ENCODE peak calls at places on chromosome 1, in five cellular contexts. One of them, this sample, is unnamed.

GRCh38 chr1:39955547-39956539 is 898 bp downstream of the MFSD2A start:
- DNase-seq in AG04450: no peak
- DNase-seq in neuronal stem cell: no peak
- DNase-seq in brain microvascular endothelial cell: peak; percentile 31
- DNase-seq in adrenal gland: no peak
- DNase-seq in this sample: peak; percentile 71

GRCh38 chr1:207885129-207886032 is 25.5 kb downstream of the CD34 start:
- DNase-seq in AG04450: peak; percentile 76
- DNase-seq in brain microvascular endothelial cell: peak; percentile 75
- DNase-seq in neuronal stem cell: peak; percentile 81
- DNase-seq in adrenal gland: peak; percentile 75
- DNase-seq in this sample: peak; percentile 74

GRCh38 chr1:184406454-184406853 is 19.6 kb downstream of the C1orf21 start:
- DNase-seq in brain microvascular endothelial cell: no peak
- DNase-seq in neuronal stem cell: no peak
- DNase-seq in AG04450: no peak
- DNase-seq in adrenal gland: no peak
- DNase-seq in this sample: no peak

GRCh38 chr1:204455063-204455830 is 39.4 kb downstream of the PIK3C2B start:
- DNase-seq in brain microvascular endothelial cell: no peak
- DNase-seq in neuronal stem cell: peak; percentile 95
- DNase-seq in adrenal gland: no peak
- DNase-seq in AG04450: no peak
- DNase-seq in this sample: no peak

GRCh38 chr1:154994269-154994977 is 1.0 kb downstream of the LENEP start:
- DNase-seq in AG04450: no peak
- DNase-seq in neuronal stem cell: no peak
- DNase-seq in brain microvascular endothelial cell: no peak
- DNase-seq in adrenal gland: no peak
- DNase-seq in this sample: no peak

GRCh38 chr1:183879477-183879876 is 74.6 kb downstream of the RGL1 start:
- DNase-seq in adrenal gland: no peak
- DNase-seq in neuronal stem cell: no peak
- DNase-seq in brain microvascular endothelial cell: no peak
- DNase-seq in AG04450: no peak
- DNase-seq in this sample: peak; percentile 67

GRCh38 chr1:233357595-233358446 is 30.3 kb downstream of the MAP3K21 start:
- DNase-seq in adrenal gland: no peak
- DNase-seq in brain microvascular endothelial cell: no peak
- DNase-seq in AG04450: no peak
- DNase-seq in neuronal stem cell: no peak
- DNase-seq in this sample: no peak

GRCh38 chr1:85911742-85912141 is 203.5 kb upstream of the ZNHIT6 start:
- DNase-seq in brain microvascular endothelial cell: peak; percentile 6
- DNase-seq in adrenal gland: no peak
- DNase-seq in AG04450: no peak
- DNase-seq in neuronal stem cell: no peak
- DNase-seq in this sample: peak; percentile 29

GRCh38 chr1:91124989-91125417 is 103.2 kb upstream of the ZNF644 start:
- DNase-seq in AG04450: no peak
- DNase-seq in adrenal gland: peak; percentile 34
- DNase-seq in neuronal stem cell: no peak
- DNase-seq in brain microvascular endothelial cell: no peak
- DNase-seq in this sample: no peak

GRCh38 chr1:16978589-16979474 is 1.6 kb downstream of the MFAP2 start:
- DNase-seq in AG04450: peak; percentile 82
- DNase-seq in adrenal gland: no peak
- DNase-seq in neuronal stem cell: no peak
- DNase-seq in brain microvascular endothelial cell: peak; percentile 54
- DNase-seq in this sample: peak; percentile 95

GRCh38 chr1:200279810-200280411 is 129.9 kb downstream of the ZNF281 start:
- DNase-seq in neuronal stem cell: no peak
- DNase-seq in adrenal gland: peak; percentile 25
- DNase-seq in brain microvascular endothelial cell: peak; percentile 56
- DNase-seq in AG04450: peak; percentile 8
- DNase-seq in this sample: peak; percentile 80

GRCh38 chr1:111577814-111578213 is 41.8 kb upstream of the RAP1A start:
- DNase-seq in neuronal stem cell: no peak
- DNase-seq in AG04450: no peak
- DNase-seq in brain microvascular endothelial cell: no peak
- DNase-seq in adrenal gland: no peak
- DNase-seq in this sample: no peak

GRCh38 chr1:234611799-234612351 is 1.9 kb upstream of the IRF2BP2 start:
- DNase-seq in adrenal gland: peak; percentile 57
- DNase-seq in brain microvascular endothelial cell: peak; percentile 55
- DNase-seq in AG04450: no peak
- DNase-seq in neuronal stem cell: no peak
- DNase-seq in this sample: peak; percentile 31

GRCh38 chr1:23524716-23525401 is 6.2 kb downstream of the E2F2 start:
- DNase-seq in neuronal stem cell: no peak
- DNase-seq in brain microvascular endothelial cell: no peak
- DNase-seq in adrenal gland: no peak
- DNase-seq in AG04450: no peak
- DNase-seq in this sample: no peak

GRCh38 chr1:176989023-176989422 is 175.5 kb downstream of the ASTN1 start:
- DNase-seq in AG04450: no peak
- DNase-seq in adrenal gland: no peak
- DNase-seq in brain microvascular endothelial cell: no peak
- DNase-seq in neuronal stem cell: no peak
- DNase-seq in this sample: no peak

GRCh38 chr1:27830621-27831424 is at the start of gene PPP1R8:
- DNase-seq in neuronal stem cell: peak; percentile 89
- DNase-seq in adrenal gland: peak; percentile 95
- DNase-seq in brain microvascular endothelial cell: peak; percentile 91
- DNase-seq in AG04450: peak; percentile 83
- DNase-seq in this sample: peak; percentile 95

GRCh38 chr1:155002479-155003226 is at the start of gene ZBTB7B:
- DNase-seq in brain microvascular endothelial cell: no peak
- DNase-seq in AG04450: no peak
- DNase-seq in neuronal stem cell: no peak
- DNase-seq in adrenal gland: peak; percentile 54
- DNase-seq in this sample: peak; percentile 59

GRCh38 chr1:39575191-39576015 is 1.2 kb downstream of the PABPC4 start:
- DNase-seq in adrenal gland: peak; percentile 79
- DNase-seq in brain microvascular endothelial cell: peak; percentile 66
- DNase-seq in AG04450: no peak
- DNase-seq in neuronal stem cell: peak; percentile 11
- DNase-seq in this sample: peak; percentile 75

GRCh38 chr1:160682983-160683886 is 28.4 kb downstream of the CD48 start:
- DNase-seq in AG04450: no peak
- DNase-seq in brain microvascular endothelial cell: no peak
- DNase-seq in adrenal gland: no peak
- DNase-seq in neuronal stem cell: no peak
- DNase-seq in this sample: no peak

GRCh38 chr1:84789014-84789413 is 98.8 kb upstream of the SSX2IP start:
- DNase-seq in adrenal gland: no peak
- DNase-seq in AG04450: no peak
- DNase-seq in neuronal stem cell: no peak
- DNase-seq in brain microvascular endothelial cell: no peak
- DNase-seq in this sample: no peak

GRCh38 chr1:61284933-61285332 is 202.6 kb downstream of the NFIA start:
- DNase-seq in brain microvascular endothelial cell: no peak
- DNase-seq in neuronal stem cell: no peak
- DNase-seq in AG04450: no peak
- DNase-seq in adrenal gland: no peak
- DNase-seq in this sample: no peak

GRCh38 chr1:26820784-26821269 is 5.7 kb upstream of the ZDHHC18 start:
- DNase-seq in brain microvascular endothelial cell: no peak
- DNase-seq in neuronal stem cell: no peak
- DNase-seq in AG04450: no peak
- DNase-seq in adrenal gland: no peak
- DNase-seq in this sample: no peak

GRCh38 chr1:14968251-14968812 is 185.2 kb upstream of the TMEM51 start:
- DNase-seq in adrenal gland: peak; percentile 87
- DNase-seq in AG04450: no peak
- DNase-seq in neuronal stem cell: no peak
- DNase-seq in brain microvascular endothelial cell: peak; percentile 69
- DNase-seq in this sample: peak; percentile 95

GRCh38 chr1:230049731-230050130 is 17.3 kb upstream of the GALNT2 start:
- DNase-seq in adrenal gland: no peak
- DNase-seq in neuronal stem cell: no peak
- DNase-seq in AG04450: no peak
- DNase-seq in brain microvascular endothelial cell: no peak
- DNase-seq in this sample: no peak

GRCh38 chr1:201479331-201479730 is 10.3 kb upstream of the PHLDA3 start:
- DNase-seq in brain microvascular endothelial cell: no peak
- DNase-seq in neuronal stem cell: no peak
- DNase-seq in adrenal gland: no peak
- DNase-seq in AG04450: no peak
- DNase-seq in this sample: peak; percentile 53

GRCh38 chr1:27099154-27099903 is 55.6 kb downstream of the SLC9A1 start:
- DNase-seq in brain microvascular endothelial cell: peak; percentile 73
- DNase-seq in neuronal stem cell: no peak
- DNase-seq in adrenal gland: peak; percentile 75
- DNase-seq in AG04450: peak; percentile 27
- DNase-seq in this sample: peak; percentile 92

GRCh38 chr1:178278135-178278534 is 184.2 kb downstream of the RASAL2 start:
- DNase-seq in AG04450: no peak
- DNase-seq in adrenal gland: no peak
- DNase-seq in brain microvascular endothelial cell: no peak
- DNase-seq in neuronal stem cell: no peak
- DNase-seq in this sample: no peak

GRCh38 chr1:24048205-24048869 is 63.6 kb downstream of the MYOM3 start:
- DNase-seq in adrenal gland: no peak
- DNase-seq in brain microvascular endothelial cell: peak; percentile 14
- DNase-seq in neuronal stem cell: no peak
- DNase-seq in AG04450: no peak
- DNase-seq in this sample: no peak

GRCh38 chr1:149848811-149849210 is 50.6 kb upstream of the BOLA1 start:
- DNase-seq in brain microvascular endothelial cell: no peak
- DNase-seq in AG04450: no peak
- DNase-seq in neuronal stem cell: no peak
- DNase-seq in adrenal gland: no peak
- DNase-seq in this sample: no peak

DNA sequence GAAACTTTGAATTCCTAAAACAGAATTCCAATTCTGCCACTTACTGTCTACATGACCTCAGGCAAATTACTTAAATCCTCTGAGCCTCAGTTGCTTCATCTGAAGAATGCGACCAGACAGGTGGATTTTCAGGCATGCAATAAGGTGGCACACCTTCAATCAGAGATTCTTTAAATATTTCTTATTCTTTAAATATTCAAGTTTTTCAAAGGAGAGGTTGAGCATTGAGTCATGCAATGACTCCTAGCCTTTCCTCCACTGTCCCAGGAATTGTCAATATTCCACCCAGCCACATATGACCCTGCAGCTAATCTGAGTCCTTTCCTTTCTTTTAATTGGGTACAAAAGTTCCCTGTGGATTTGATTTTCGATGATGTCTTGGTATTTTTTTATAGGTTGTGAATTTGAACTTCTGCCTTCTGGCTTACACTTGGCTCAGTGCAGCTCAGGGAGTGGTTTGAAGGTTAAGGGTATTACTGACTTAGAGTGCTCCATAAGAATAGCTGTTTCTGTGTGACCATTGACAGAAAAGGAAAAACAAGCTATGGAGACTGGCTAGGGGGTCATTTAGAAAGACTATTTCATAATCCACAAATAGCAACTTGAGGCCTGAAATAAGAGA is 52.2 kb upstream of the PRDX6 start:
- DNase-seq in adrenal gland: no peak
- DNase-seq in AG04450: no peak
- DNase-seq in neuronal stem cell: no peak
- DNase-seq in brain microvascular endothelial cell: no peak
- DNase-seq in this sample: peak; percentile 57
- H3K4me3 ChIP-seq in adrenal gland: no peak overlapping the region
- H3K4me3 ChIP-seq in AG04450: no peak overlapping the region
- H3K4me3 ChIP-seq in neuronal stem cell: no peak overlapping the region
- H3K4me3 ChIP-seq in brain microvascular endothelial cell: no peak overlapping the region
- H3K4me3 ChIP-seq in this sample: no peak overlapping the region

GRCh38 chr1:94926365-94926914 is 470 bp downstream of the CNN3 start:
- DNase-seq in adrenal gland: no peak
- DNase-seq in AG04450: no peak
- DNase-seq in neuronal stem cell: peak; percentile 51
- DNase-seq in brain microvascular endothelial cell: no peak
- DNase-seq in this sample: peak; percentile 52
- H3K4me3 ChIP-seq in adrenal gland: peak overlapping the region; percentile 20
- H3K4me3 ChIP-seq in AG04450: peak overlapping the region; percentile 87
- H3K4me3 ChIP-seq in neuronal stem cell: peak overlapping the region; percentile 98
- H3K4me3 ChIP-seq in brain microvascular endothelial cell: peak overlapping the region; percentile 86
- H3K4me3 ChIP-seq in this sample: peak overlapping the region; percentile 92

DNA sequence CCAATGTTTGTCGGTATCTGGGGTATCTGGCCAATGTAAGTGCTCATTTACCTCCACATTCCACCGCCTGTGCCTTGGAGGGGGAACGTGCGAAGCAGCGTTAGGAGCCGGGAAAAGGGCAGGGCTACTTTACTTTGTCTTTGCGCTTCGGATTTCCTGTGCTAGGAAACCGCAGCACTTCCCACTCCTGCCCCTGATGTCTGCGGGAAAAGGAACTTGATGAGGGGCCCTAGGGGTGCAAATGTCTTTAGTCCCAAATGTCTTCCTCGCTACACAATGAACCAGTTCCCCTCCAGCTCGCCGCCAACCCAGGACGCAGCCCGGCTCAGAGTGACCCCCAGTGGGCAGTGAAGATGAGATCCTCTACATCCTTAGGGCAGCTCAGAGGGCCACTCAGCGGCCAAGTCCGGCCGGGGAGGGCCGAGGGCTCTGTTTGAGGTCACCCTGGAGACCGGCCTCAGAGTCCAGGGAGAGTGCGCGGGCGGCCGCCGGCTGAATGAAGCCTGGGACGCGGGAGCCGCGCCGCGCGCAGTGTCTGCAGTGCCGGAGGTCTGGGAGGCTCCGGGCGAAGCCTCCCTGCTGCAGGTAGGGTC is at the start of gene DYNLT5:
- DNase-seq in brain microvascular endothelial cell: peak; percentile 56
- DNase-seq in neuronal stem cell: peak; percentile 51
- DNase-seq in adrenal gland: peak; percentile 23
- DNase-seq in AG04450: no peak
- DNase-seq in this sample: peak; percentile 62
- H3K4me3 ChIP-seq in brain microvascular endothelial cell: peak within 1 kb of the TSS; percentile 55
- H3K4me3 ChIP-seq in neuronal stem cell: peak within 1 kb of the TSS; percentile 75
- H3K4me3 ChIP-seq in adrenal gland: no peak within 1 kb of the TSS
- H3K4me3 ChIP-seq in AG04450: peak within 1 kb of the TSS; percentile 54
- H3K4me3 ChIP-seq in this sample: peak within 1 kb of the TSS; percentile 55

GRCh38 chr1:179806333-179806732 is 63.2 kb downstream of the FAM163A start:
- DNase-seq in brain microvascular endothelial cell: no peak
- DNase-seq in adrenal gland: no peak
- DNase-seq in AG04450: no peak
- DNase-seq in neuronal stem cell: no peak
- DNase-seq in this sample: no peak
- H3K4me3 ChIP-seq in brain microvascular endothelial cell: no peak overlapping the region
- H3K4me3 ChIP-seq in adrenal gland: no peak overlapping the region
- H3K4me3 ChIP-seq in AG04450: no peak overlapping the region
- H3K4me3 ChIP-seq in neuronal stem cell: no peak overlapping the region
- H3K4me3 ChIP-seq in this sample: no peak overlapping the region

GRCh38 chr1:77672374-77672773 is 10.1 kb downstream of the ZZZ3 start:
- DNase-seq in AG04450: no peak
- DNase-seq in brain microvascular endothelial cell: no peak
- DNase-seq in adrenal gland: no peak
- DNase-seq in neuronal stem cell: no peak
- DNase-seq in this sample: no peak
- H3K4me3 ChIP-seq in AG04450: no peak overlapping the region
- H3K4me3 ChIP-seq in brain microvascular endothelial cell: no peak overlapping the region
- H3K4me3 ChIP-seq in adrenal gland: no peak overlapping the region
- H3K4me3 ChIP-seq in neuronal stem cell: no peak overlapping the region
- H3K4me3 ChIP-seq in this sample: peak overlapping the region; percentile 18

This sample was measured in foreskin fibroblast.